ENCODE peak calls at places on chromosomes 12 and 14, in eight cellular contexts. M is tibial artery, W is astrocyte of the cerebellum, V is epithelial cell of esophagus, L is cardiac fibroblast, S is heart right ventricle, R is neural crest cell, I is heart left ventricle. Z is an unnamed sample.

GRCh38 chr14:73752297-73752992 is 38.3 kb upstream of the PNMA1 start:
- DNase-seq in M (peak), S (peak), L (peak), V (no peak), R (no peak), I (peak), W (peak), Z (no peak)

GRCh38 chr12:103798586-103798985 is 42.4 kb downstream of the NT5DC3 start:
- DNase-seq in S (no peak), M (no peak), I (no peak), L (no peak), V (no peak), W (no peak), R (no peak), Z (no peak)

GRCh38 chr12:24778486-24779304 is 170.2 kb downstream of the BCAT1 start:
- DNase-seq in S (no peak), R (no peak), I (no peak), L (peak), M (no peak), V (peak), W (peak), Z (peak)

GRCh38 chr12:104585448-104586055 is 128.8 kb downstream of the CHST11 start:
- DNase-seq in W (no peak), L (no peak), S (no peak), R (no peak), I (no peak), M (no peak), V (peak), Z (no peak)

GRCh38 chr14:45891417-45892080 is 638.5 kb upstream of the MIS18BP1 start:
- DNase-seq in V (peak), L (no peak), I (no peak), S (no peak), M (no peak), R (peak), W (no peak), Z (no peak)

GRCh38 chr12:54390668-54391551 is 6.4 kb upstream of the ZNF385A start:
- DNase-seq in V (peak), I (peak), L (no peak), W (no peak), S (peak), R (peak), M (no peak), Z (peak)

GRCh38 chr12:25957898-25958253 is 606 bp upstream of the RASSF8 start:
- DNase-seq in R (no peak), V (peak), S (no peak), L (peak), M (peak), I (no peak), W (no peak), Z (no peak)

GRCh38 chr12:57237952-57238853 is 8.7 kb downstream of the SHMT2 start:
- DNase-seq in S (peak), I (peak), L (no peak), M (peak), R (no peak), W (no peak), V (no peak), Z (peak)

GRCh38 chr14:90114554-90114953 is 52.8 kb downstream of the KCNK13 start:
- DNase-seq in M (no peak), R (no peak), I (no peak), S (no peak), V (peak), L (no peak), W (no peak), Z (peak)

GRCh38 chr12:89889051-89889450 is 180.4 kb upstream of the ATP2B1 start:
- DNase-seq in R (no peak), S (no peak), W (no peak), L (no peak), I (no peak), V (peak), M (no peak), Z (no peak)

GRCh38 chr12:49902399-49903350 is 1.0 kb downstream of the FAIM2 start:
- DNase-seq in I (peak), L (no peak), M (no peak), R (no peak), V (no peak), S (no peak), W (no peak), Z (no peak)
- TF ChIP-seq CTCF in I (no peak), L (no peak), M (no peak), R (no peak), V (no peak), S (no peak), W (no peak), Z (peak)

DNA sequence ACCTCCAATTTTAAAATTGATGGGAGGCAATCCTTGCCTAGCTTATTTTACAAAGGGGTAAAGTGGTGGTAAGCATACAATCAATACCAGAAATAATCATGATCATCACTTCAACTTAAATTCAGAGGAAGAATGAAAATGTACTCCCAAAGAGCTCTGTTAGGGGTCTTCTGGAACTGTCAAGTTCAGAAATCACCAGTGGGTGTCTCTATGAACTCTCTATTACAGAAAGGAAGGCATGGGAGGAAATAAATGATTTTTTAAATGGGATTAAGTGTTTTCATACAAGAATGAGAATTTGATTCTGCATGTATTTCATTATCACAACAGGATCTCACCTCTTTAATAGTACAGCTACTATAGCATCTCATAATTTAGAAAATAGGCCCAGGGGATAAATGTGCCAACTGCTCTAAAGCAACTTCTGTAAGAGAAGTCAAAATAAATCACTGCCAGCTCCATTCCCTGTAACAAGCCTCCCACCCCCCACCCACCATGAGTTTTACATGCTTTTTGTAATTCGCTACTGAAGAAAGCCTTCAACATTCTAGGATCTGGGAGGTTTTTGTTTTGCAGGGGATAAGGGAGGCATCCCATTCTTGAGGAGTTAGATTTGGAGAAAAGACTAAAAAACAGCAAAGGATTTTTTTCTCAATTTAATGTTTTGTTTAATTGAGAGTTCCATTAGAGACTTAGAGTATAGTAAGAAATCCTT is 9.7 kb downstream of the DCP1B start:
- DNase-seq in L (no peak), S (no peak), W (no peak), M (no peak), I (no peak), R (no peak), V (no peak), Z (no peak)
- TF ChIP-seq CTCF in L (no peak), S (no peak), W (no peak), M (no peak), I (no peak), R (no peak), V (no peak), Z (no peak)

GRCh38 chr14:57435923-57436322 is 45.5 kb downstream of the NAA30 start:
- DNase-seq in I (no peak), V (no peak), L (no peak), R (no peak), W (no peak), S (no peak), M (no peak), Z (no peak)
- TF ChIP-seq CTCF in I (no peak), V (no peak), L (peak), R (peak), W (no peak), S (no peak), M (no peak), Z (no peak)

DNA sequence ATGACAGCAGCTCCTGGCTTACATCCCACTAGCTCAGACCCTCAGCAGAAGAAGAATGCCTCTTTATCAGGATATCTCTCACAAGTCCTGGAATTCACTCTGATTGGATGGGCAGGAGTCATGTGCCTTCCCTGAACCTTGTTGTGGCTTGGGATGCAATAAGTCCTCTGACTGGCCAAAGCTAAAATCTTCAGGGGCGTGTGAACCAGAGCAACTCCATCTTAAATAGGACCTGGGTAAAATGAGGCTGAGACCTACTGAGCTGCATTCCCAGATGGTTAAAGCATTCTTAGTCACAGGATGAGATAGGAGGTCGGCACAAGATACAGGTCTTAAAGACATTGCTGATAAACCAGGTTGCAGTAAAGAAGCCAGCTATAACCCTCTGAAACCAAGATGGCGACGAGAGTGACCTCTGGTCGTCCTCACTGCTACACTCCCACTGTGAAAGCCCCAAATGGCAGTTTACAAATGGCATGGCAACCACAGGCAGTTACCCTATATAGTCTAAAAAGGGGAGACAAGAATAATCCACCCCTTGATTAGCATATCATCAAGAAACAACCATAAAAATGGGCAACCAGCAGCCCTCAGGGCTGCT is 60.4 kb upstream of the FICD start:
- DNase-seq in L (no peak), W (no peak), S (no peak), I (no peak), M (no peak), V (no peak), R (no peak), Z (no peak)
- TF ChIP-seq CTCF in L (no peak), W (no peak), S (no peak), I (no peak), M (no peak), V (no peak), R (no peak), Z (no peak)

GRCh38 chr14:91317381-91318313 is 73.1 kb upstream of the GPR68 start:
- DNase-seq in I (peak), V (peak), R (no peak), M (no peak), S (peak), W (no peak), L (peak), Z (no peak)
- TF ChIP-seq CTCF in I (no peak), V (peak), R (no peak), M (no peak), S (peak), W (no peak), L (peak), Z (no peak)

GRCh38 chr14:53375573-53375972 is 222.4 kb upstream of the DDHD1 start:
- DNase-seq in W (no peak), S (no peak), L (no peak), R (no peak), V (no peak), M (no peak), I (no peak), Z (no peak)

GRCh38 chr14:53378142-53378541 is 225.0 kb upstream of the DDHD1 start:
- DNase-seq in L (no peak), V (no peak), R (no peak), I (no peak), S (no peak), W (no peak), M (no peak), Z (no peak)

GRCh38 chr14:53380508-53381225 is 227.5 kb upstream of the DDHD1 start:
- DNase-seq in R (no peak), S (no peak), W (no peak), V (no peak), M (no peak), I (no peak), L (no peak), Z (no peak)

GRCh38 chr14:53380041-53380440 is 226.9 kb upstream of the DDHD1 start:
- DNase-seq in L (no peak), R (no peak), W (no peak), S (no peak), V (no peak), I (no peak), M (no peak), Z (no peak)

GRCh38 chr14:53376064-53376463 is 222.9 kb upstream of the DDHD1 start:
- DNase-seq in L (no peak), S (no peak), R (no peak), I (no peak), W (no peak), V (no peak), M (no peak), Z (no peak)
- TF ChIP-seq CTCF in L (no peak), S (no peak), R (no peak), I (no peak), W (no peak), V (no peak), M (no peak), Z (no peak)

GRCh38 chr14:92259613-92260357 is 63.2 kb upstream of the SLC24A4 start:
- DNase-seq in W (no peak), L (no peak), M (no peak), R (no peak), I (no peak), V (no peak), S (no peak), Z (no peak)
- TF ChIP-seq CTCF in W (no peak), L (no peak), M (no peak), R (no peak), I (no peak), V (no peak), S (no peak), Z (no peak)

DNA sequence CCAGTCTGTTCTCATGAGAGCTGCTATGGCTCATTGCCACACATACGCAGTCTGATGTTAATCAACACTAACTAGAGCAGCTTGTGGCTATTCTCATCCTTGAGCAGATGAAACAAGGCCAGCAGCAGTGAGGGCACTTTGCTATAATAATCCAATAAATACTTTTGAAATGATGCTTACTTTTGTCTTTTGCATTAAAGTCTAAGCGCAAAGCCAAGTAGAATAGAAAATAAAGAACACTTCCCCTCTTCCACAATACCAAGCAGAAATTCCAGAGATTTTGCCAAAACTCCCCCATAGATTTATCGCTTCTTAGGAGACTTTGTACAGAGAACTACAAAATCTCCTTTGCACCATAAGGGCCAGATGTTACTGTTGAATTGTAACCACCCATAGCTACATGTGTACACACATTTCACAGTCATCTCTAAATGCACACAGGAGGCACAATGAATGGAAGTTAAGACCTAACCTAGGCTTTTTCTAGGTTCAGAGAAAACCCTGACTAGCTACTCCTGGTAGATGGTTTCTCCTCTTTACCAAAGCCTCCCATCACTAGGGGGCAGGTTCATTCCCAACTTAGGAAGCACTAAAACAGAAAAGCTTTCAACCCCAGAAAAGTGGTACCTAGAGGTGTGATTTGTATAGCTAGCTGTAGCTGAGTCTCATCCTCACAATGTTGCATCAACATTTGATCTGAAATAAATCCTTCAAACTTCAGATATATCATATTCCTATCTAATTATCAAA is 119.3 kb downstream of the HMGA2 start:
- DNase-seq in W (no peak), M (no peak), V (no peak), S (no peak), I (no peak), R (no peak), L (peak), Z (no peak)
- TF ChIP-seq CTCF in W (peak), M (no peak), V (no peak), S (no peak), I (no peak), R (no peak), L (peak), Z (no peak)

GRCh38 chr14:36022765-36023415 is 153.6 kb downstream of the PTCSC3 start:
- DNase-seq in L (no peak), W (no peak), I (no peak), S (no peak), M (no peak), R (no peak), V (no peak), Z (no peak)

GRCh38 chr14:36027354-36027753 is 149.2 kb downstream of the PTCSC3 start:
- DNase-seq in M (no peak), S (no peak), I (no peak), R (no peak), W (no peak), L (no peak), V (peak), Z (no peak)

GRCh38 chr14:36028665-36029064 is 147.9 kb downstream of the PTCSC3 start:
- DNase-seq in R (no peak), V (no peak), L (no peak), S (no peak), I (no peak), M (no peak), W (no peak), Z (no peak)

DNA sequence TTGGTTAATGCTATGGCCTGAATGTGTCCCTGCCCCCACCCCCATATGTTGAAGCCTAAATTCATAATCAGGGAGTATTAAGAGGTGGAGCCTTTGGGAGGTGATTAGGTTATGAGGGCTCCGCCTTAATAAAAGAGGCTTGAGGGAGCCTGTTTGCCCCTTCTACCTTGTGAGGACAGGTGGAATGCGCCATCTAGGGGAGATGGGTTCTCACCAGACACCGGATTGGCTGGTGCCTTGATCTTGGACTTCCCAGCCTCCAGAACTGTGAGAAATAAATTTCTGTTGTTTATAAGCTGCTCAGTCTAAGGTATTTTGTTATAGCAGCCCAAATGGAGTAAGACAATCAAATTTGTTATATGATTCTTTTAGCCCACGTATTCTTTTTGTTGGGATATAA is 148.3 kb downstream of the PTCSC3 start:
- DNase-seq in M (no peak), V (no peak), S (no peak), L (no peak), R (no peak), I (no peak), W (no peak), Z (no peak)
- TF ChIP-seq CTCF in M (no peak), V (no peak), S (no peak), L (no peak), R (no peak), I (no peak), W (no peak), Z (no peak)